ENCODE peak calls at places on chromosomes 12 and 14, in nine cellular contexts. One of them, this sample, is unnamed.

GRCh38 chr12:7122876-7123769 is 5.6 kb downstream of the RBP5 start:
- DNase-seq in Panc1: no peak
- DNase-seq in IMR-90: no peak
- DNase-seq in AG10803: no peak
- DNase-seq in lower lobe of right lung: no peak
- DNase-seq in pancreas: no peak
- DNase-seq in choroid plexus epithelial cell: peak; percentile 6
- DNase-seq in transverse colon: no peak
- DNase-seq in uterus: no peak
- DNase-seq in this sample: no peak

GRCh38 chr12:18141583-18141982 is 51.6 kb upstream of the RERGL start:
- DNase-seq in AG10803: peak; percentile 23
- DNase-seq in lower lobe of right lung: no peak
- DNase-seq in choroid plexus epithelial cell: peak; percentile 73
- DNase-seq in IMR-90: no peak
- DNase-seq in Panc1: no peak
- DNase-seq in pancreas: no peak
- DNase-seq in transverse colon: no peak
- DNase-seq in uterus: no peak
- DNase-seq in this sample: peak; percentile 88

GRCh38 chr12:63918788-63919300 is 74.3 kb downstream of the SRGAP1 start:
- DNase-seq in uterus: no peak
- DNase-seq in transverse colon: no peak
- DNase-seq in IMR-90: peak; percentile 99
- DNase-seq in lower lobe of right lung: no peak
- DNase-seq in pancreas: no peak
- DNase-seq in Panc1: peak; percentile 77
- DNase-seq in choroid plexus epithelial cell: peak; percentile 89
- DNase-seq in AG10803: peak; percentile 90
- DNase-seq in this sample: peak; percentile 74

GRCh38 chr12:102526701-102527100 is 46.3 kb upstream of the IGF1 start:
- DNase-seq in choroid plexus epithelial cell: no peak
- DNase-seq in lower lobe of right lung: no peak
- DNase-seq in transverse colon: no peak
- DNase-seq in IMR-90: peak; percentile 57
- DNase-seq in Panc1: no peak
- DNase-seq in pancreas: no peak
- DNase-seq in uterus: peak; percentile 25
- DNase-seq in AG10803: peak; percentile 41
- DNase-seq in this sample: no peak

GRCh38 chr12:122861586-122861970 is 26.3 kb downstream of the HIP1R start:
- DNase-seq in lower lobe of right lung: no peak
- DNase-seq in IMR-90: no peak
- DNase-seq in pancreas: no peak
- DNase-seq in AG10803: no peak
- DNase-seq in choroid plexus epithelial cell: no peak
- DNase-seq in transverse colon: no peak
- DNase-seq in Panc1: no peak
- DNase-seq in uterus: no peak
- DNase-seq in this sample: no peak

GRCh38 chr12:4287325-4288290 is 14.0 kb downstream of the CCND2 start:
- DNase-seq in Panc1: no peak
- DNase-seq in AG10803: no peak
- DNase-seq in choroid plexus epithelial cell: no peak
- DNase-seq in transverse colon: no peak
- DNase-seq in pancreas: no peak
- DNase-seq in uterus: no peak
- DNase-seq in IMR-90: no peak
- DNase-seq in lower lobe of right lung: no peak
- DNase-seq in this sample: peak; percentile 70

GRCh38 chr14:89393346-89393745 is 23.7 kb downstream of the FOXN3 start:
- DNase-seq in pancreas: no peak
- DNase-seq in lower lobe of right lung: no peak
- DNase-seq in AG10803: no peak
- DNase-seq in transverse colon: no peak
- DNase-seq in uterus: no peak
- DNase-seq in choroid plexus epithelial cell: no peak
- DNase-seq in Panc1: no peak
- DNase-seq in IMR-90: peak; percentile 11
- DNase-seq in this sample: no peak

GRCh38 chr14:70655110-70655826 is 13.6 kb downstream of the TTC9 start:
- DNase-seq in lower lobe of right lung: no peak
- DNase-seq in pancreas: no peak
- DNase-seq in choroid plexus epithelial cell: peak; percentile 10
- DNase-seq in transverse colon: peak; percentile 68
- DNase-seq in AG10803: no peak
- DNase-seq in Panc1: no peak
- DNase-seq in uterus: no peak
- DNase-seq in IMR-90: no peak
- DNase-seq in this sample: no peak

GRCh38 chr12:51661836-51662235 is 70.8 kb downstream of the SCN8A start:
- DNase-seq in transverse colon: no peak
- DNase-seq in pancreas: no peak
- DNase-seq in uterus: no peak
- DNase-seq in lower lobe of right lung: no peak
- DNase-seq in choroid plexus epithelial cell: no peak
- DNase-seq in Panc1: no peak
- DNase-seq in IMR-90: peak; percentile 16
- DNase-seq in AG10803: peak; percentile 29
- DNase-seq in this sample: no peak

GRCh38 chr12:107320031-107320928 is 226.9 kb upstream of the CRY1 start:
- DNase-seq in lower lobe of right lung: peak; percentile 67
- DNase-seq in pancreas: peak; percentile 35
- DNase-seq in Panc1: no peak
- DNase-seq in IMR-90: peak; percentile 61
- DNase-seq in uterus: no peak
- DNase-seq in transverse colon: peak; percentile 38
- DNase-seq in AG10803: peak; percentile 42
- DNase-seq in choroid plexus epithelial cell: peak; percentile 72
- DNase-seq in this sample: peak; percentile 91

GRCh38 chr12:3177778-3178435 is 100.7 kb downstream of the TSPAN9 start:
- DNase-seq in uterus: no peak
- DNase-seq in Panc1: no peak
- DNase-seq in AG10803: no peak
- DNase-seq in pancreas: no peak
- DNase-seq in lower lobe of right lung: no peak
- DNase-seq in choroid plexus epithelial cell: no peak
- DNase-seq in transverse colon: no peak
- DNase-seq in IMR-90: no peak
- DNase-seq in this sample: no peak

GRCh38 chr12:115313929-115314328 is 630.0 kb upstream of the TBX3 start:
- DNase-seq in transverse colon: no peak
- DNase-seq in uterus: no peak
- DNase-seq in pancreas: no peak
- DNase-seq in IMR-90: peak; percentile 92
- DNase-seq in choroid plexus epithelial cell: peak; percentile 95
- DNase-seq in AG10803: peak; percentile 63
- DNase-seq in lower lobe of right lung: no peak
- DNase-seq in Panc1: peak; percentile 27
- DNase-seq in this sample: peak; percentile 83

GRCh38 chr12:103848132-103848531 is 7.1 kb upstream of the NT5DC3 start:
- DNase-seq in AG10803: no peak
- DNase-seq in pancreas: no peak
- DNase-seq in Panc1: no peak
- DNase-seq in IMR-90: no peak
- DNase-seq in choroid plexus epithelial cell: no peak
- DNase-seq in lower lobe of right lung: no peak
- DNase-seq in uterus: no peak
- DNase-seq in transverse colon: no peak
- DNase-seq in this sample: no peak

GRCh38 chr12:104130760-104131159 is 7.2 kb downstream of the NFYB start:
- DNase-seq in lower lobe of right lung: no peak
- DNase-seq in uterus: no peak
- DNase-seq in choroid plexus epithelial cell: no peak
- DNase-seq in transverse colon: no peak
- DNase-seq in AG10803: no peak
- DNase-seq in Panc1: no peak
- DNase-seq in IMR-90: peak; percentile 28
- DNase-seq in pancreas: no peak
- DNase-seq in this sample: no peak

GRCh38 chr12:124550123-124551089 is 17.0 kb downstream of the NCOR2 start:
- DNase-seq in transverse colon: no peak
- DNase-seq in lower lobe of right lung: no peak
- DNase-seq in pancreas: no peak
- DNase-seq in Panc1: no peak
- DNase-seq in choroid plexus epithelial cell: no peak
- DNase-seq in IMR-90: no peak
- DNase-seq in uterus: peak; percentile 25
- DNase-seq in AG10803: no peak
- DNase-seq in this sample: no peak

GRCh38 chr12:52792185-52793029 is 3.5 kb downstream of the KRT3 start:
- DNase-seq in IMR-90: no peak
- DNase-seq in lower lobe of right lung: no peak
- DNase-seq in Panc1: no peak
- DNase-seq in pancreas: no peak
- DNase-seq in AG10803: no peak
- DNase-seq in choroid plexus epithelial cell: no peak
- DNase-seq in uterus: no peak
- DNase-seq in transverse colon: no peak
- DNase-seq in this sample: no peak

GRCh38 chr14:73457935-73458218 is 469 bp downstream of the NUMB start:
- DNase-seq in choroid plexus epithelial cell: no peak
- DNase-seq in pancreas: peak; percentile 63
- DNase-seq in AG10803: no peak
- DNase-seq in IMR-90: no peak
- DNase-seq in lower lobe of right lung: peak; percentile 71
- DNase-seq in uterus: no peak
- DNase-seq in Panc1: no peak
- DNase-seq in transverse colon: peak; percentile 58
- DNase-seq in this sample: peak; percentile 31
- H3K4me3 ChIP-seq in choroid plexus epithelial cell: peak overlapping the region; percentile 88
- H3K4me3 ChIP-seq in pancreas: peak overlapping the region; percentile 96
- H3K4me3 ChIP-seq in AG10803: peak overlapping the region; percentile 82
- H3K4me3 ChIP-seq in IMR-90: peak overlapping the region; percentile 93
- H3K4me3 ChIP-seq in lower lobe of right lung: peak overlapping the region; percentile 87
- H3K4me3 ChIP-seq in uterus: peak overlapping the region; percentile 88
- H3K4me3 ChIP-seq in Panc1: peak overlapping the region; percentile 61
- H3K4me3 ChIP-seq in transverse colon: peak overlapping the region; percentile 74
- H3K4me3 ChIP-seq in this sample: peak overlapping the region; percentile 97

DNA sequence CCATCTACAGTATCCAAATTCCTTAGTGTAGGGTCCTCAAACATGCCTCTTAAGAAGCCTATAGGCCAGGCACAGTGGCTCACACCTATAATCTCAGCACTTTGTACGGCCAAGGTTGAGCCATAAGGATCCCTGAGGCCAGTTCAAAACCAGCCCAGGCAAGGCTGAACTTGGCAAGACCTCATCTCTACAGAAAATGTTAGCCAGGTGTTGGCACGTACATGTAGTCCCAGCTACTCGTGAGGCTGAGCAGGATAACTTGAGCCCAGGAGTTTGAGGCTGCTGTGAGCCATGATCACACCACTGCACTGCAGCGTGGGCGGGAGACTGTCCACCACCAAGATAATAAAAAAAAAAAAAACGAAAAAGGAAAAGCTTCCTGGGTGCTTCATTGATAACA is 6.8 kb downstream of the CCDC59 start:
- DNase-seq in transverse colon: no peak
- DNase-seq in IMR-90: no peak
- DNase-seq in choroid plexus epithelial cell: no peak
- DNase-seq in pancreas: no peak
- DNase-seq in AG10803: no peak
- DNase-seq in lower lobe of right lung: no peak
- DNase-seq in Panc1: no peak
- DNase-seq in uterus: no peak
- DNase-seq in this sample: no peak
- H3K4me3 ChIP-seq in transverse colon: no peak overlapping the region
- H3K4me3 ChIP-seq in IMR-90: no peak overlapping the region
- H3K4me3 ChIP-seq in choroid plexus epithelial cell: no peak overlapping the region
- H3K4me3 ChIP-seq in pancreas: no peak overlapping the region
- H3K4me3 ChIP-seq in AG10803: no peak overlapping the region
- H3K4me3 ChIP-seq in lower lobe of right lung: no peak overlapping the region
- H3K4me3 ChIP-seq in Panc1: no peak overlapping the region
- H3K4me3 ChIP-seq in uterus: no peak overlapping the region
- H3K4me3 ChIP-seq in this sample: no peak overlapping the region

DNA sequence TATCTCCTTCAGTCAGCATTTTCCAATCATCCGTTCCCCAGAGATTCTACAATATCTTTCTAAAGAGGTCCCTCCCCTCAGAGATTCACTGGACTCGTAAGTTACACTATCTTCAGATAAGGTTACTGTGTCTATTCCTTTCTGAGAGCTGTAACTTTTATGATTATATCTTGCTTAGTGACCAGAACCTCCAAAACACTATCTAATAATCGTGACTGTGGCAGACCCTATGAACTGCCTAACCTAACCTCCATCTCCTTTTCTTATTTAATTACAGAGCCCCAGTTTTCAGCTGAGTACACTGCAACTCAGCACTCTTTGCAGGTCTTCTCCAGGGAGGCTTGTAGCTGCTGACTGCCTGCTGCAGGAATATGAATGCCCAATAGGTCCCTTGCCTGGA is 38.5 kb upstream of the CHGA start:
- DNase-seq in pancreas: no peak
- DNase-seq in choroid plexus epithelial cell: no peak
- DNase-seq in uterus: no peak
- DNase-seq in Panc1: no peak
- DNase-seq in lower lobe of right lung: no peak
- DNase-seq in AG10803: no peak
- DNase-seq in transverse colon: no peak
- DNase-seq in IMR-90: no peak
- DNase-seq in this sample: no peak
- H3K4me3 ChIP-seq in pancreas: no peak overlapping the region
- H3K4me3 ChIP-seq in choroid plexus epithelial cell: no peak overlapping the region
- H3K4me3 ChIP-seq in uterus: no peak overlapping the region
- H3K4me3 ChIP-seq in Panc1: no peak overlapping the region
- H3K4me3 ChIP-seq in lower lobe of right lung: no peak overlapping the region
- H3K4me3 ChIP-seq in AG10803: no peak overlapping the region
- H3K4me3 ChIP-seq in transverse colon: no peak overlapping the region
- H3K4me3 ChIP-seq in IMR-90: no peak overlapping the region
- H3K4me3 ChIP-seq in this sample: no peak overlapping the region

GRCh38 chr14:97707603-97708002 is 910.4 kb downstream of the VRK1 start:
- DNase-seq in IMR-90: no peak
- DNase-seq in transverse colon: no peak
- DNase-seq in AG10803: no peak
- DNase-seq in uterus: no peak
- DNase-seq in lower lobe of right lung: no peak
- DNase-seq in choroid plexus epithelial cell: no peak
- DNase-seq in pancreas: no peak
- DNase-seq in Panc1: no peak
- DNase-seq in this sample: no peak
- H3K4me3 ChIP-seq in IMR-90: no peak overlapping the region
- H3K4me3 ChIP-seq in transverse colon: no peak overlapping the region
- H3K4me3 ChIP-seq in AG10803: no peak overlapping the region
- H3K4me3 ChIP-seq in uterus: no peak overlapping the region
- H3K4me3 ChIP-seq in lower lobe of right lung: no peak overlapping the region
- H3K4me3 ChIP-seq in choroid plexus epithelial cell: no peak overlapping the region
- H3K4me3 ChIP-seq in pancreas: no peak overlapping the region
- H3K4me3 ChIP-seq in Panc1: no peak overlapping the region
- H3K4me3 ChIP-seq in this sample: no peak overlapping the region